ENCODE peak calls at places on chromosomes 3 and 15, in four cellular contexts. D is uterus, S is HCT116, N is body of pancreas. J is an unnamed sample.

GRCh38 chr3:141241248-141242034 is 9.8 kb downstream of the PXYLP1 start:
- DNase-seq in D (no peak), S (no peak), N (no peak), J (no peak)

GRCh38 chr3:37227870-37228549 is 53.6 kb upstream of the LRRFIP2 start:
- DNase-seq in D (no peak), S (no peak), N (peak; percentile 25), J (peak; percentile 64)

GRCh38 chr3:399647-400046 is 203.1 kb downstream of the CHL1 start:
- DNase-seq in D (no peak), S (no peak), N (no peak), J (no peak)

GRCh38 chr15:31528846-31529245 is 202.2 kb downstream of the KLF13 start:
- DNase-seq in D (no peak), S (no peak), N (no peak), J (no peak)

GRCh38 chr3:95718168-95718567 is 1096.2 kb upstream of the EPHA6 start:
- DNase-seq in D (no peak), S (no peak), N (no peak), J (no peak)

GRCh38 chr3:42257007-42257406 is 9.0 kb downstream of the CCK start:
- DNase-seq in D (no peak), S (no peak), N (no peak), J (no peak)

GRCh38 chr3:142498397-142499180 is 50.8 kb upstream of the XRN1 start:
- DNase-seq in D (no peak), S (no peak), N (no peak), J (no peak)

GRCh38 chr3:13013994-13014754 is 59.1 kb downstream of the IQSEC1 start:
- DNase-seq in D (no peak), S (no peak), N (no peak), J (no peak)

GRCh38 chr3:197516517-197516889 is 39.3 kb downstream of the BDH1 start:
- DNase-seq in D (no peak), S (peak; percentile 83), N (peak; percentile 17), J (peak; percentile 64)

GRCh38 chr3:8573342-8573926 is 71.2 kb downstream of the SSUH2 start:
- DNase-seq in D (no peak), S (no peak), N (no peak), J (no peak)

GRCh38 chr3:195070321-195070720 is 200.6 kb downstream of the XXYLT1 start:
- DNase-seq in D (no peak), S (no peak), N (no peak), J (no peak)

GRCh38 chr15:51097553-51098330 is 3.0 kb upstream of the TNFAIP8L3 start:
- DNase-seq in D (peak; percentile 67), S (no peak), N (no peak), J (no peak)

GRCh38 chr3:191409791-191410359 is 51.1 kb upstream of the PYDC2 start:
- DNase-seq in D (no peak), S (no peak), N (no peak), J (no peak)

GRCh38 chr3:188239035-188239434 is 85.1 kb downstream of the LPP start:
- DNase-seq in D (no peak), S (no peak), N (no peak), J (no peak)

GRCh38 chr15:63054985-63055384 is 12.4 kb downstream of the TPM1 start:
- DNase-seq in D (no peak), S (no peak), N (no peak), J (no peak)

GRCh38 chr3:72892081-72892763 is 4.4 kb downstream of the GXYLT2 start:
- DNase-seq in D (peak; percentile 70), S (no peak), N (no peak), J (peak; percentile 19)

GRCh38 chr3:107913671-107914070 is 177.2 kb downstream of the CD47 start:
- DNase-seq in D (no peak), S (no peak), N (no peak), J (no peak)

GRCh38 chr3:53137221-53137620 is 7.0 kb upstream of the RFT1 start:
- DNase-seq in D (no peak), S (no peak), N (no peak), J (no peak)

GRCh38 chr15:40960151-40960885 is 7.0 kb downstream of the CHAC1 start:
- DNase-seq in D (no peak), S (no peak), N (no peak), J (no peak)

GRCh38 chr15:50906954-50907865 is 1.3 kb upstream of the AP4E1 start:
- DNase-seq in D (no peak), S (no peak), N (peak; percentile 11), J (peak; percentile 75)

GRCh38 chr3:107271787-107272387 is 105.4 kb upstream of the CCDC54 start:
- DNase-seq in D (no peak), S (peak; percentile 19), N (no peak), J (no peak)

GRCh38 chr15:98711810-98712209 is 63.5 kb downstream of the IGF1R start:
- DNase-seq in D (no peak), S (no peak), N (no peak), J (no peak)

GRCh38 chr3:14491396-14492190 is 48.5 kb downstream of the GRIP2 start:
- DNase-seq in D (no peak), S (no peak), N (no peak), J (no peak)

GRCh38 chr15:84800365-84800806 is 16.8 kb upstream of the ALPK3 start:
- DNase-seq in D (no peak), S (no peak), N (no peak), J (no peak)
- TF ChIP-seq CTCF in D (no peak), S (no peak), N (no peak), J (no peak)

GRCh38 chr15:52788099-52788986 is 1.8 kb downstream of the ONECUT1 start:
- DNase-seq in D (no peak), S (no peak), N (peak; percentile 51), J (no peak)
- H3K27ac ChIP-seq in D (no peak overlapping the region), S (no peak overlapping the region), N (peak overlapping the region; percentile 96), J (peak overlapping the region; percentile 83)

DNA sequence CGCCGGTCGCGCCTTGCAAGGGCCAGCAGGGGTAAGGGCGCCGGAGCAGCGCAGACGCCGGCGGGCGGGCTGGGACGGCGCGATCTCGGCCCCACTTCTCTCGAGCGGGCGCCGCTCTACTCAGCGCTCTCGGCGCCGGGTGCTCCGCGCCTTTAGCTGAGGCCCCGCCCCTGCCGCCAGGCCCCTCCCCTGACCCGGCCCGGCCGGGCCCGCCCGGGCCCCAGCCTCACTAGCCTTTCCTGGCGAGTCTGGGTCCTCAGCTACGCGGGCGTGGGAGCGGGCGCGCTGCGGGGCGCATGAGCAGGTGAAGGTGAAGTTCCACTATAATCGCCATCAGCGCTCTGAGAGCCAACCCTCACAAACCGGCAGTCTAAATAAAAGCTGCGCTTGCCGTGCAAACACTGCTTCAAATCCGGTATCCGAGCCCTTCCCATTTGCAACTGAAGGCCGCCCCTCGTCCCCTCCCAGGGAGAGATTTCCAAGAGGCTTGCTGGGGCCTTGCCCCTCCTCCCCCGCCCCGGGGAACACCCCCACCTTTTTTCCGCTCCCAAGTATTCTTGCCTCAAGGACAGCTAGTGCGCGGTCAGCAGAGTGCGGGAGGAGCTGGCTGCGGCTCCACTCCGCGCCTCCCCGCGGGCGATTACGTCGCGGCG is at the start of gene RPP25:
- DNase-seq in D (peak; percentile 63), S (peak; percentile 78), N (peak; percentile 86), J (peak; percentile 88)
- TF ChIP-seq POLR2A in D (peak; percentile 61), S (peak; percentile 84), N (peak; percentile 83), J (peak; percentile 64)

GRCh38 chr3:46706771-46707582 is 5.8 kb downstream of the TMIE start:
- DNase-seq in D (peak; percentile 7), S (no peak), N (peak; percentile 2), J (no peak)
- TF ChIP-seq CTCF in D (no peak), S (no peak), N (no peak), J (no peak)

DNA sequence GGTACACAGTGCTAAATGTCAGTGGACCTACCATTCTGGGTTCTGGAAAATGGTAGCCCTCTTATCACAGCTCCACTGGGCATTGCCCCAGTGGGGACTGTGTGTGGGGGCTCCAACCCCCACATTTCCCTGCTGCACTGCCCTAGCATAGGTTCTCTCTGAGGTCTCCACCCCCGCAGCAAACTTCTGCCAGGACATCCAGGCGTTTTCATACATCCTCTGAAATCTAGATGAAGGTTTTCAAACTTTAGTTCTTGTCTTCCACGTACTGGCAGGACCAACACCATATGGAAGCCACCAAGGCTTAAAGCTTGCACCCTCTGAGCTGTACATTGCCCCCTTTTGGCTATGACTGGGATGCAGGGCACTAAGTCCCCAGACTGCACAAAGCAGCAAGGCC is 788.2 kb upstream of the ALCAM start:
- DNase-seq in D (no peak), S (no peak), N (no peak), J (no peak)
- H3K27ac ChIP-seq in D (no peak overlapping the region), S (no peak overlapping the region), N (no peak overlapping the region), J (no peak overlapping the region)

GRCh38 chr3:11096266-11097135 is 57.8 kb upstream of the HRH1 start:
- DNase-seq in D (peak; percentile 89), S (peak; percentile 74), N (peak; percentile 40), J (peak; percentile 63)
- TF ChIP-seq POLR2A in D (no peak), S (no peak), N (no peak), J (no peak)

DNA sequence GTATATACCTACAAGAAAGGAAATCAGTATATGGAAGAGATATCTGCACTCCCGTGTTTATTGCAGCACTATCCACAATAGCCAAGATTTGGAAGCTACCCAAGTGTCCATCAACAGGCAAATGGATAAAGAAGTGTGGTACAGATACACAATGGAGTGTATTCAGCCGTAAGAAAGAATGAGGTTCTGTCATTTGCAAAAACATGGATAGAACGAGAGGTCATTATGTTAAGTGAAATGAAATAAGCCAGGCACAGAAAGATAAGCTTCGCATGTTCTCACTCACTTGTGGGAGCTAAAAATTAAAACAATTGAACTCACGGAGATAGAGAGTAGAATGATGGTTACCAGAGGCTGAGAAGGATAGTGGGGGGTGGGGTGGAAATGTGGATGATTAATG is 53.1 kb downstream of the FAM81A start:
- DNase-seq in D (no peak), S (no peak), N (no peak), J (no peak)
- TF ChIP-seq CTCF in D (no peak), S (no peak), N (no peak), J (no peak)

GRCh38 chr15:100784493-100785180 is 95.0 kb upstream of the ALDH1A3 start:
- DNase-seq in D (no peak), S (no peak), N (no peak), J (no peak)
- H3K27ac ChIP-seq in D (no peak overlapping the region), S (no peak overlapping the region), N (no peak overlapping the region), J (no peak overlapping the region)

J was measured in right lobe of liver.